ENCODE peak calls at places on chromosomes 4 and X, in nine cellular contexts. H is neural progenitor cell, C is HFF-Myc, V is colonic mucosa, O is fibroblast of the aortic adventitia, Y is kidney epithelial cell, N is Calu3, E is RWPE1, B is dorsolateral prefrontal cortex. Z is an unnamed sample.

GRCh38 chr4:61740950-61741638 is 541.0 kb downstream of the ADGRL3 start:
- DNase-seq in H (peak), C (no peak), V (no peak), O (no peak), Y (no peak), N (no peak), E (no peak), B (no peak), Z (no peak)

GRCh38 chr4:112636688-112637551 is at the start of the genes LARP7 and ZGRF1:
- DNase-seq in H (peak), C (peak), V (peak), O (peak), Y (peak), N (peak), E (peak), B (peak), Z (peak)

GRCh38 chr4:20337261-20337664 is 85.6 kb downstream of the SLIT2 start:
- DNase-seq in H (no peak), C (no peak), V (no peak), O (no peak), Y (no peak), N (no peak), E (no peak), B (no peak), Z (no peak)

GRCh38 chr4:87109121-87109520 is 111.3 kb downstream of the KLHL8 start:
- DNase-seq in H (no peak), C (no peak), V (no peak), O (no peak), Y (no peak), N (no peak), E (no peak), B (no peak), Z (no peak)

GRCh38 chrX:150253946-150254615 is 109.0 kb upstream of the MAMLD1 start:
- DNase-seq in H (no peak), C (no peak), V (no peak), O (peak), Y (no peak), N (no peak), E (no peak), B (no peak), Z (no peak)

GRCh38 chr4:21032246-21032645 is 332.0 kb downstream of the PACRGL start:
- DNase-seq in H (no peak), C (no peak), V (no peak), O (no peak), Y (no peak), N (no peak), E (no peak), B (no peak), Z (no peak)

GRCh38 chr4:85842540-85842939 is 367.6 kb downstream of the ARHGAP24 start:
- DNase-seq in H (no peak), C (no peak), V (peak), O (no peak), Y (no peak), N (no peak), E (no peak), B (no peak), Z (no peak)

GRCh38 chrX:66902081-66902480 is 263.2 kb upstream of the EDA2R start:
- DNase-seq in H (no peak), C (no peak), V (no peak), O (no peak), Y (no peak), N (no peak), E (no peak), B (no peak), Z (no peak)

GRCh38 chr4:150261571-150261970 is 183.3 kb downstream of the DCLK2 start:
- DNase-seq in H (no peak), C (no peak), V (no peak), O (peak), Y (no peak), N (no peak), E (no peak), B (no peak), Z (no peak)

GRCh38 chr4:82431026-82431745 is 796 bp downstream of the ENOPH1 start:
- DNase-seq in H (no peak), C (no peak), V (peak), O (peak), Y (no peak), N (peak), E (peak), B (no peak), Z (peak)

GRCh38 chr4:109011241-109012031 is 248.6 kb upstream of the ETNPPL start:
- DNase-seq in H (no peak), C (no peak), V (no peak), O (no peak), Y (no peak), N (no peak), E (no peak), B (no peak), Z (no peak)

GRCh38 chrX:48648299-48648698 is 35.3 kb upstream of the WAS start:
- DNase-seq in H (peak), C (peak), V (peak), O (peak), Y (peak), N (peak), E (peak), B (no peak), Z (no peak)

GRCh38 chr4:39346856-39347519 is 19.2 kb downstream of the RFC1 start:
- DNase-seq in H (peak), C (no peak), V (no peak), O (no peak), Y (no peak), N (no peak), E (no peak), B (no peak), Z (no peak)

GRCh38 chr4:25908491-25908901 is 5.5 kb upstream of the SMIM20 start:
- DNase-seq in H (no peak), C (peak), V (no peak), O (peak), Y (peak), N (peak), E (peak), B (no peak), Z (no peak)

GRCh38 chr4:33996075-33996718 is 2248.1 kb downstream of the ARAP2 start:
- DNase-seq in H (no peak), C (peak), V (no peak), O (no peak), Y (peak), N (no peak), E (no peak), B (no peak), Z (no peak)

GRCh38 chr4:2060578-2061207 is 1.6 kb downstream of the NAT8L start:
- DNase-seq in H (peak), C (no peak), V (no peak), O (no peak), Y (no peak), N (no peak), E (no peak), B (no peak), Z (no peak)

GRCh38 chrX:123217077-123217476 is 33.0 kb downstream of the GRIA3 start:
- DNase-seq in H (no peak), C (no peak), V (no peak), O (peak), Y (no peak), N (no peak), E (no peak), B (no peak), Z (no peak)

GRCh38 chr4:39096847-39097246 is 34.8 kb downstream of the KLHL5 start:
- DNase-seq in H (no peak), C (no peak), V (no peak), O (no peak), Y (no peak), N (no peak), E (no peak), B (no peak), Z (no peak)

GRCh38 chr4:168586926-168587325 is 90.1 kb downstream of the PALLD start:
- DNase-seq in H (no peak), C (no peak), V (no peak), O (no peak), Y (no peak), N (no peak), E (no peak), B (no peak), Z (no peak)

GRCh38 chrX:13398073-13398823 is 78.4 kb upstream of the ATXN3L start:
- DNase-seq in H (no peak), C (peak), V (no peak), O (peak), Y (peak), N (peak), E (peak), B (no peak), Z (no peak)

GRCh38 chr4:76690091-76690905 is 207.6 kb downstream of the SOWAHB start:
- DNase-seq in H (no peak), C (peak), V (no peak), O (no peak), Y (no peak), N (peak), E (peak), B (no peak), Z (no peak)

GRCh38 chr4:139528377-139529005 is 27.5 kb downstream of the SETD7 start:
- DNase-seq in H (no peak), C (peak), V (peak), O (peak), Y (peak), N (no peak), E (no peak), B (no peak), Z (peak)

GRCh38 chr4:107828315-107828714 is 3.6 kb downstream of the SGMS2 start:
- DNase-seq in H (no peak), C (no peak), V (no peak), O (no peak), Y (no peak), N (no peak), E (no peak), B (no peak), Z (no peak)

DNA sequence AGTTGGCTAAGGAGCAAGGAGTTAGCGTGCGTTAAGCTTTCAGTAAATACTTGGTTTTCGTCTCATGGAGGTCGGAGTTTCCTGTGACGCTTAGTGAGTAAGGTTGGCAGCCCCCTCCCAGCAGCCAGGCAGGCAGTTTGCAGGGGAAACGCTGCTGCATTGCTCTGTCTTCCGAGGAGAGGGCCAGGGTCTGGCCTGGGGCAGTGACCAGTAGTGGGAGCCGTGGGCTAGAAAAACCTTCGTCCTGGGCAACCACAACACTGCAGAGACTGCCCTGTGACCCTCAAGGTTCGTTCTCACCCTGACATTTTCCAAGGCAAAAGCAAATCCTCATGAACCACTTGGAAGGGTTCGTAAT is 432 bp downstream of the TMEM175 start:
- DNase-seq in H (peak), C (no peak), V (peak), O (no peak), Y (no peak), N (peak), E (peak), B (no peak), Z (no peak)
- TF ChIP-seq CTCF in H (peak), C (no peak), V (no peak), O (no peak), Y (peak), N (no peak), E (no peak), B (no peak), Z (peak)

GRCh38 chrX:40539214-40540142 is 41.3 kb upstream of the ATP6AP2 start:
- DNase-seq in H (peak), C (no peak), V (peak), O (peak), Y (peak), N (peak), E (no peak), B (no peak), Z (peak)
- TF ChIP-seq CTCF in H (peak), C (peak), V (peak), O (no peak), Y (peak), N (no peak), E (no peak), B (no peak), Z (peak)

GRCh38 chrX:33434256-33435092 is 223.1 kb upstream of the DMD start:
- DNase-seq in H (peak), C (no peak), V (peak), O (peak), Y (no peak), N (peak), E (peak), B (no peak), Z (peak)
- TF ChIP-seq CTCF in H (peak), C (peak), V (peak), O (peak), Y (peak), N (peak), E (peak), B (peak), Z (peak)

DNA sequence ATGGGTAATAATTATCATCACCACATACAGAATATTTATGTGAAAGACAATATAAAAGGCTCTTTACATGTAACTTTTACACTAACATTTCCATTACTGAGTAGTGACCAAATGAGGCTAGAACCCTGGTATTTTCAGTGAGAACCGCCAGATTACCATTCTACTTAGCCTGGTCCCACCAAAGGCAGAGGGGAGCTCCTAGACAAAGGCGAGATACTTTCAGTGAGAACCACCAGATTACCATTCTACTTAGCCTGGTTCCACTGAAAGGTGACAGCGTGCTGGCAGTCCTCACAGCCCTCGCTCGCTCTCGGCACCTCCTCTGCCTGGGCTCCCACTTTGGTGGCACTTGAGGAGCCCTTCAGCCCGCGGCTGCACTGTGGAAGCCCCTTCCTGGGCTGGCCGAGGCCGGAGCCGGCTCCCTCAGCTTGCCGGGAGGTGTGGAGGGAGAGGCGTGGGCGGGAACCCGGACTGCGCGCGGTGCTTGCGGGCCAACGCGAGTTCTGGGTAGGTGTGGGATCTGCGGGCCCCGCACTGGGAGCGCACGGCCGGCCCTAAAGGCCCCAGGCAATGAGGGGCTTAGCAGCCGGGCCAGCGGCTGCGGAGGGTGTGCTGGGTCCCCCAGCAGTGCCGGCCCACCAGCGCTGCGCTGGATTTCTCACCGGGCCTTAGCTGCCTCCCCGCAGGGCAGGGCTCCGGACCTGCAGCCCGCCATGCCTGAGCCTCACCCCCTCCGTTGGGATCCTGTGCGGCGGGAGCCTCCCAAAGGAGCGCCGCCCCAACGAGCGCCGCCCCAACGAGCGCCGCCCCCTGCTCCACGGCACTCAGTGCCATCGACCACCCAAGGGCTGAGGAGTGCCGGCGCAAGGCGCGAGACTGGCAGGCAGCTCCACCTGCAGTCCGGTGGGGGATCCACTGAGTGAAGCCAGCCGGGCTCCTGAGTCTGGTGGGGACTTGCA is 1276.1 kb downstream of the PCDH7 start:
- DNase-seq in H (peak), C (no peak), V (no peak), O (no peak), Y (no peak), N (no peak), E (no peak), B (no peak), Z (no peak)
- TF ChIP-seq CTCF in H (no peak), C (no peak), V (no peak), O (no peak), Y (no peak), N (no peak), E (no peak), B (no peak), Z (no peak)

GRCh38 chr4:13968723-13969122 is 341.2 kb upstream of the BOD1L1 start:
- DNase-seq in H (no peak), C (no peak), V (no peak), O (no peak), Y (no peak), N (no peak), E (no peak), B (no peak), Z (no peak)
- TF ChIP-seq CTCF in H (no peak), C (no peak), V (no peak), O (no peak), Y (no peak), N (no peak), E (no peak), B (no peak), Z (no peak)

GRCh38 chrX:103461156-103461555 is 58.1 kb downstream of the RAB40A start:
- DNase-seq in H (no peak), C (no peak), V (no peak), O (no peak), Y (no peak), N (no peak), E (no peak), B (no peak), Z (no peak)
- TF ChIP-seq CTCF in H (no peak), C (no peak), V (no peak), O (no peak), Y (no peak), N (no peak), E (no peak), B (no peak), Z (no peak)